ENCODE peak calls at places on chromosomes 6 and 20, in six cellular contexts. L is fibroblast of mammary gland; H is heart left ventricle; M is CD4-positive, alpha-beta memory T cell; K is fibroblast of pulmonary artery; Q is right lobe of liver. N is an unnamed sample.

GRCh38 chr20:25549866-25550477 is 35.4 kb downstream of the NINL start:
- DNase-seq in L (peak; percentile 70), H (no peak), M (no peak), K (peak; percentile 72), Q (no peak), N (no peak)

GRCh38 chr6:38713812-38714211 is 1.3 kb upstream of the DNAH8 start:
- DNase-seq in L (no peak), H (no peak), M (peak; percentile 66), K (no peak), Q (no peak), N (no peak)

GRCh38 chr20:1336699-1337387 is 7.9 kb upstream of the SDCBP2 start:
- DNase-seq in L (no peak), H (peak; percentile 91), M (no peak), K (peak; percentile 84), Q (peak; percentile 90), N (peak; percentile 89)

GRCh38 chr6:75113446-75113845 is 92.4 kb downstream of the COL12A1 start:
- DNase-seq in L (peak; percentile 52), H (no peak), M (no peak), K (peak; percentile 8), Q (no peak), N (no peak)

GRCh38 chr6:140041056-140041455 is 666.6 kb upstream of the CITED2 start:
- DNase-seq in L (no peak), H (no peak), M (no peak), K (no peak), Q (no peak), N (no peak)

GRCh38 chr20:63854069-63854765 is 7.1 kb upstream of the ABHD16B start:
- DNase-seq in L (no peak), H (peak; percentile 74), M (no peak), K (no peak), Q (no peak), N (peak; percentile 79)

GRCh38 chr6:147784371-147784770 is 275.9 kb downstream of the SAMD5 start:
- DNase-seq in L (no peak), H (no peak), M (no peak), K (no peak), Q (no peak), N (no peak)

GRCh38 chr20:45461225-45461624 is 8.3 kb upstream of the WFDC2 start:
- DNase-seq in L (no peak), H (no peak), M (no peak), K (no peak), Q (no peak), N (no peak)

GRCh38 chr6:161079566-161080262 is 88.1 kb downstream of the MAP3K4 start:
- DNase-seq in L (peak; percentile 94), H (no peak), M (peak; percentile 86), K (peak; percentile 71), Q (no peak), N (no peak)

GRCh38 chr6:12403201-12403826 is 113.2 kb downstream of the EDN1 start:
- DNase-seq in L (peak; percentile 81), H (no peak), M (no peak), K (peak; percentile 48), Q (no peak), N (no peak)

GRCh38 chr20:63833776-63834544 is 2.9 kb upstream of the ZBTB46 start:
- DNase-seq in L (peak; percentile 30), H (no peak), M (no peak), K (peak; percentile 44), Q (no peak), N (no peak)

GRCh38 chr6:122268394-122268793 is 131.1 kb upstream of the HSF2 start:
- DNase-seq in L (no peak), H (no peak), M (no peak), K (no peak), Q (no peak), N (no peak)

GRCh38 chr20:48051810-48052491 is 266.7 kb upstream of the SULF2 start:
- DNase-seq in L (peak; percentile 84), H (no peak), M (no peak), K (peak; percentile 92), Q (no peak), N (no peak)

GRCh38 chr20:17504898-17505663 is 26.1 kb downstream of the BFSP1 start:
- DNase-seq in L (peak; percentile 69), H (peak; percentile 85), M (peak; percentile 57), K (peak; percentile 71), Q (peak; percentile 57), N (peak; percentile 93)

GRCh38 chr6:133052465-133052864 is 188.7 kb upstream of the EYA4 start:
- DNase-seq in L (no peak), H (no peak), M (no peak), K (no peak), Q (no peak), N (no peak)

GRCh38 chr6:133051264-133051663 is 189.9 kb upstream of the EYA4 start:
- DNase-seq in L (no peak), H (no peak), M (no peak), K (no peak), Q (no peak), N (no peak)

GRCh38 chr6:133057352-133057751 is 183.8 kb upstream of the EYA4 start:
- DNase-seq in L (no peak), H (no peak), M (no peak), K (no peak), Q (no peak), N (no peak)

DNA sequence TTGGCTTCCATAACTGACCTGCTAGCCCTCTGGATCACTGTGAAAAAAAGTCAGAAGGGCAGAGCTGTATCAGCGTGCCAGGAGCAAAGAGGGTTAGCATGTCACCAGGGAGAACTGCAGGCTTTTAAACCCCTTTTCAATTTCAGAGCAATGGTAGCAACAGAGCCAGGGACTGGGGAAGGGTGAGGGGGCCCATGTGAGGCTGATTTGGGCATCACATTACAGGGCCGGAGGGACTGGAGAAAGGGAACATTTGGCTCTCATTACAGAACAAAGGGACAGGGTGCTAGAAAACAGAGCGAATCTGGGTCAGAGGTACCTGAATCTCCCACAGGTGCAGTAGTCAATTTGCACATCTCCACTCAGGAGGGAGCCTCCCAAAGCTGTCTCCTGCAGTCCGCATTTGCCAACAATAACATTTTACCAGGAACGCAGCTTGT is 185.6 kb upstream of the EYA4 start:
- DNase-seq in L (no peak), H (no peak), M (no peak), K (no peak), Q (no peak), N (no peak)
- H3K4me3 ChIP-seq in L (no peak overlapping the region), H (no peak overlapping the region), M (no peak overlapping the region), K (no peak overlapping the region), Q (no peak overlapping the region), N (no peak overlapping the region)

DNA sequence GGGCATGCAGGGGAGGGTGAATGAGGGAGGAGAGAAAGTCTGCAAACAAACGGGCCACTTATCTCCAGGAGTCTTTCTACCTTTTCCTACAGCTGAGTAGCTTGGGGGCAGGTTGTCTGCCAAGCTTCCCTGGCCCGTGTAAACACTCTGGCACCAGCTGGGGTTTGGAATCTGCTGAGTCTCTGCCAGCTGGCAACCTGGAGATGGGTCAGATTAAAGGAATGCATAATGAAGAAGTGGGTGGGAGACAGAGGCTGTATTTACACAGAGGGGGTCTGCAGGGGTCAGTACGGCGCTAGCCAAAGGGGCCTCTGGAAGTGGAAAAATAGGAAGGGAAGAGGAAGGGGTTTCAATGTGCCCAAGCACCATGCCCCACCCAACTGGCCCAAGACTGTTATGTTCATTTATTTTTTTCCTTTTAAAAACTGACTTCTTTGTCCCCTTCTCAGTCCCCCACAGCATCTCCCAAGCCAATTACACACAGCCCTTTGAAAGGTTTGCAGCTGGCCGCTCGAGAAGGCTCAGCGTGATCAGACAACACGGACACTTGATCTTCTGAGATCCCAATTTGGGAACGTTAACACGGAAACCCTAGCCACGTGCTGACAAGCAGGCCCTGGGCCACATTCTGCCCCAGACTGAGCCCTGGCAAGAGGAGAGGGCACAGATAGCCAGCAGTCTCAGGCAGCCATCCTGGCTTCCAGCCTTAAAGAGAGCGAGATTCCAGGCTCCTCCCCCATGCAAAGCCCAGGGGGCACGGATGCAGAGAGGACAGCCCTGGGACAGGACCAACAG is 25.2 kb downstream of the TRAM2 start:
- DNase-seq in L (peak; percentile 79), H (peak; percentile 71), M (no peak), K (peak; percentile 84), Q (peak; percentile 92), N (no peak)
- H3K4me3 ChIP-seq in L (no peak overlapping the region), H (no peak overlapping the region), M (no peak overlapping the region), K (no peak overlapping the region), Q (peak overlapping the region; percentile 5), N (no peak overlapping the region)

DNA sequence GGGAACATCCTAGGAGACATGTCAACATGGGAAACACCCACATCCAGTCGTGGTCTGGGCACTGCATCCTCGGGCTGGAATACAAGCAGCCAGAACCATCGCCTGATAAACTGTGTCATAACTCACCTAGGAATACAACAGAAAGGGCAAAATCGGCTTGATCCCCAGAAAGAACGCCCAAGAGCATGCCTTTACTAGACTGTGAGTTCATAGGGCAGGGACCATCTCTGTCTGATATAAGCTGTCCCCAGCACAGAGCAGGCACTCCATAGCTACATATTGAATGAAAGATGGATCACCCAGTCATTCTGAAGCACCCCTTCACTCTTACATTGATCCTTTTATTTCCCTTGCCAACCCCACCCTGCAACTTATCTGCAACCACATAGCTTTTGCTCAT is 23.8 kb downstream of the RIPOR2 start:
- DNase-seq in L (no peak), H (no peak), M (no peak), K (no peak), Q (peak; percentile 30), N (no peak)
- H3K4me3 ChIP-seq in L (no peak overlapping the region), H (peak overlapping the region; percentile 72), M (peak overlapping the region; percentile 1), K (no peak overlapping the region), Q (no peak overlapping the region), N (peak overlapping the region; percentile 57)

GRCh38 chr6:32151131-32151884 is 431 bp downstream of the PRRT1 start:
- DNase-seq in L (no peak), H (no peak), M (no peak), K (no peak), Q (no peak), N (no peak)
- H3K4me3 ChIP-seq in L (peak overlapping the region; percentile 46), H (peak overlapping the region; percentile 41), M (no peak overlapping the region), K (peak overlapping the region; percentile 96), Q (no peak overlapping the region), N (no peak overlapping the region)

GRCh38 chr20:22577515-22578220 is 6.7 kb downstream of the FOXA2 start:
- DNase-seq in L (no peak), H (no peak), M (no peak), K (no peak), Q (peak; percentile 58), N (no peak)

GRCh38 chr20:22576273-22576672 is 8.1 kb downstream of the FOXA2 start:
- DNase-seq in L (no peak), H (no peak), M (no peak), K (no peak), Q (no peak), N (no peak)

GRCh38 chr20:22575737-22576136 is 8.6 kb downstream of the FOXA2 start:
- DNase-seq in L (no peak), H (no peak), M (no peak), K (no peak), Q (no peak), N (no peak)

GRCh38 chr20:22578221-22579118 is 5.9 kb downstream of the FOXA2 start:
- DNase-seq in L (no peak), H (no peak), M (no peak), K (no peak), Q (peak; percentile 68), N (no peak)

DNA sequence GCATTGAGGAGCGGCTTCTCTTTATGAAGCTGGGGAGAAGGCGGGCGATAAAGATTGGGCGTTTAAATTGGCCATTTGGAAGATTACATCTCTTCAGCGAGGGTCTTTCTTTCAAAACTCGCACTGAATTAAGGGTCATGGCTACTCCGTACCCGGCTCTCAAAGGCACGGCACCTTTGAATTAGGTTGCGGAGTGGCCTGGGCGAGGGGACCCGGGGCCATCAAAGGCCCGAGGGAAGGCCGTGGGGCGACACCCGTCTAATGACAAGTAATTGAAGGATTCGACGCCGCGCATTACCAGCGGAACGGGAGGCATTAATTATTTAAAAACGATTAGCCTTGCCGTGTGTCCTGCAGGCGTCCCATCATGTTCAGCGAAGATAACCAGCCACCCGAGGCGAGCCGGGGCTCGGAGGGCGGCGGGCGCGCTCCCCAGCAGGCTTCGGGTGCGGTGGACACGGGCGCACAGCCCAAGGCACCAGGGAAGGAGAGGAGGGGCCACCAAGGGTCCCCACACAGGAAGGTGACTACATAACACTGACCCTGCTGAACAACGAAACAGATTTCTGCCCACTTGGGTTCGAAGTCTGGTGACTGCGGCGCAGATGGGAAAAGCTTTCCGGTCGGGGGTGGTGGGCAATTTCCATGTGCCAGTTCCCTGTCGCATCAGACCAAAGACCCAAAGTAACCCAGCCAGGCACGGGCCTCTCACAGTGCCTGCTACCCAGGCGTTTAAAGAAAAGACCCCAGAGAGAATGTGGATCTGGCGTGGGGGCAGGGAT is 7.4 kb downstream of the FOXA2 start:
- DNase-seq in L (no peak), H (no peak), M (no peak), K (no peak), Q (no peak), N (no peak)
- H3K4me3 ChIP-seq in L (no peak overlapping the region), H (no peak overlapping the region), M (no peak overlapping the region), K (no peak overlapping the region), Q (peak overlapping the region; percentile 89), N (no peak overlapping the region)